ENCODE peak calls at places on chromosome 1, in four cellular contexts. K is stimulated activated CD4-positive, alpha-beta T cell treated with anti-CD3 and anti-CD28 coated beads, Interleukin-4, amount 100 ng/mL, for 24 hours; G is activated gamma-delta T cell treated with Interleukin-2 at 50 U/mL for 16 hours; S is NCI-H2107. T is an unnamed sample.

GRCh38 chr1:215530401-215530984 is 36.6 kb upstream of the KCTD3 start:
- DNase-seq in K (no peak), G (no peak), S (no peak), T (no peak)

GRCh38 chr1:50829010-50829958 is 130.8 kb downstream of the FAF1 start:
- DNase-seq in K (no peak), G (no peak), S (no peak), T (no peak)

GRCh38 chr1:67429528-67430357 is 459 bp downstream of the SERBP1 start:
- DNase-seq in K (peak), G (peak), S (no peak), T (no peak)

GRCh38 chr1:26034504-26035202 is 11.3 kb downstream of the SLC30A2 start:
- DNase-seq in K (no peak), G (no peak), S (no peak), T (no peak)

GRCh38 chr1:195345149-195345548 is 1263.1 kb downstream of the KCNT2 start:
- DNase-seq in K (no peak), G (no peak), S (no peak), T (no peak)

GRCh38 chr1:231629132-231629531 is 2.5 kb downstream of the DISC1 start:
- DNase-seq in K (no peak), G (no peak), S (no peak), T (no peak)

GRCh38 chr1:207579436-207579799 is 65.5 kb upstream of the CR1L start:
- DNase-seq in K (peak), G (no peak), S (peak), T (peak)

GRCh38 chr1:203528098-203528497 is 34.1 kb downstream of the OPTC start:
- DNase-seq in K (no peak), G (no peak), S (no peak), T (no peak)

GRCh38 chr1:145977486-145978476 is 13.3 kb downstream of the POLR3GL start:
- DNase-seq in K (peak), G (peak), S (peak), T (peak)

GRCh38 chr1:12709696-12710095 is 6.2 kb upstream of the AADACL3 start:
- DNase-seq in K (no peak), G (no peak), S (no peak), T (no peak)

GRCh38 chr1:12477936-12478611 is 139.9 kb downstream of the DHRS3 start:
- DNase-seq in K (no peak), G (no peak), S (peak), T (no peak)

GRCh38 chr1:225765982-225766674 is 11.5 kb upstream of the SRP9 start:
- DNase-seq in K (no peak), G (no peak), S (no peak), T (no peak)

GRCh38 chr1:30487042-30487441 is 236.3 kb downstream of the MATN1 start:
- DNase-seq in K (no peak), G (no peak), S (no peak), T (no peak)

GRCh38 chr1:55035904-55036303 is 3.4 kb upstream of the PCSK9 start:
- DNase-seq in K (no peak), G (no peak), S (no peak), T (no peak)